ENCODE peak calls at places on chromosomes 6 and 20, in ten cellular contexts. P, L, B, G, C, R, H, O, K and V are unnamed samples.

GRCh38 chr6:5231289-5231688 is 29.5 kb downstream of the LYRM4 start:
- DNase-seq in R (no peak), H (no peak), K (no peak), O (no peak), P (no peak), G (no peak), L (no peak), C (no peak), B (no peak), V (no peak)

GRCh38 chr20:51429696-51430095 is 112.8 kb downstream of the NFATC2 start:
- DNase-seq in C (no peak), O (no peak), K (no peak), L (no peak), P (no peak), H (no peak), G (no peak), R (no peak), B (no peak), V (no peak)

GRCh38 chr6:10407018-10407673 is 7.7 kb downstream of the TFAP2A start:
- DNase-seq in G (no peak), K (peak), O (no peak), H (no peak), C (no peak), L (no peak), R (no peak), P (no peak), B (no peak), V (no peak)

GRCh38 chr6:25320459-25320858 is 41.3 kb downstream of the CARMIL1 start:
- DNase-seq in L (no peak), R (no peak), B (no peak), P (no peak), K (no peak), H (no peak), C (no peak), G (no peak), O (no peak), V (no peak)

GRCh38 chr6:3371222-3371949 is 85.5 kb downstream of the SLC22A23 start:
- DNase-seq in P (no peak), G (no peak), O (no peak), L (no peak), R (peak), H (no peak), K (no peak), C (no peak), B (no peak), V (no peak)

GRCh38 chr6:30591008-30591407 is 19.8 kb downstream of the ABCF1 start:
- DNase-seq in K (no peak), L (peak), C (no peak), G (no peak), H (peak), B (no peak), R (no peak), O (no peak), P (no peak), V (no peak)

GRCh38 chr6:135280375-135281136 is 99.4 kb downstream of the MYB start:
- DNase-seq in P (no peak), C (no peak), R (no peak), L (no peak), H (peak), G (no peak), O (peak), K (no peak), B (no peak), V (no peak)

GRCh38 chr6:52725133-52725529 is 38.1 kb downstream of the GSTA2 start:
- DNase-seq in L (no peak), H (peak), K (no peak), B (no peak), P (no peak), G (no peak), O (no peak), R (no peak), C (no peak), V (no peak)

GRCh38 chr20:47066484-47067270 is 172.0 kb downstream of the EYA2 start:
- DNase-seq in L (no peak), P (no peak), C (no peak), O (peak), R (no peak), K (no peak), G (no peak), H (peak), B (no peak), V (no peak)

GRCh38 chr6:28312939-28313338 is 23.0 kb downstream of the ZSCAN31 start:
- DNase-seq in O (no peak), C (no peak), R (no peak), G (no peak), H (no peak), L (no peak), B (no peak), P (no peak), K (no peak), V (no peak)

GRCh38 chr20:43563991-43564390 is 5.2 kb downstream of the SGK2 start:
- DNase-seq in R (no peak), B (no peak), H (no peak), P (no peak), G (no peak), L (no peak), O (no peak), C (no peak), K (no peak), V (no peak)

GRCh38 chr6:111183702-111184517 is 96.6 kb downstream of the SLC16A10 start:
- DNase-seq in C (no peak), O (no peak), H (no peak), L (no peak), B (no peak), G (no peak), K (no peak), R (no peak), P (no peak), V (no peak)

GRCh38 chr20:37711001-37711400 is 17.2 kb downstream of the CTNNBL1 start:
- DNase-seq in R (no peak), C (no peak), B (no peak), G (no peak), O (no peak), K (no peak), H (no peak), P (no peak), L (no peak), V (no peak)